ENCODE peak calls at places on chromosomes 1 and 21, in seven cellular contexts. Y, I, S, R, B, Z and G are unnamed samples.

GRCh38 chr21:42047821-42048613 is 23.1 kb upstream of the UMODL1 start:
- DNase-seq in Z (no peak), R (peak; percentile 98), B (no peak), Y (peak; percentile 94), S (peak; percentile 95), I (no peak), G (peak; percentile 97)

GRCh38 chr21:45973475-45974072 is 8.0 kb upstream of the COL6A1 start:
- DNase-seq in Z (peak; percentile 49), Y (peak; percentile 90), B (peak; percentile 76), I (no peak), R (peak; percentile 90), S (no peak), G (peak; percentile 68)

GRCh38 chr1:241406421-241406820 is 49.4 kb upstream of the RGS7 start:
- DNase-seq in R (no peak), Z (no peak), S (no peak), Y (no peak), I (no peak), B (no peak), G (no peak)

GRCh38 chr1:157734328-157734727 is 33.8 kb upstream of the FCRL3 start:
- DNase-seq in Z (no peak), S (no peak), B (no peak), I (no peak), Y (no peak), R (no peak), G (no peak)

GRCh38 chr1:115282825-115283224 is 55.2 kb downstream of the NGF start:
- DNase-seq in Y (no peak), I (no peak), B (peak; percentile 19), R (peak; percentile 24), Z (no peak), S (no peak), G (peak; percentile 76)

GRCh38 chr1:12177999-12178441 is 11.2 kb downstream of the TNFRSF1B start:
- DNase-seq in Z (peak; percentile 23), Y (peak; percentile 91), I (no peak), R (peak; percentile 73), B (peak; percentile 64), S (peak; percentile 66), G (peak; percentile 78)

GRCh38 chr1:36775716-36776115 is 258.6 kb downstream of the GRIK3 start:
- DNase-seq in Y (no peak), B (no peak), I (no peak), S (no peak), R (no peak), Z (no peak), G (no peak)

GRCh38 chr1:111821121-111821745 is 65.5 kb downstream of the DDX20 start:
- DNase-seq in Y (no peak), Z (no peak), S (no peak), I (no peak), B (no peak), R (no peak), G (no peak)

GRCh38 chr1:51675177-51675780 is 58.4 kb downstream of the OSBPL9 start:
- DNase-seq in I (no peak), Z (no peak), S (no peak), R (no peak), B (no peak), Y (peak; percentile 39), G (no peak)

GRCh38 chr1:109618614-109619404 is 607 bp downstream of the GNAT2 start:
- DNase-seq in Y (no peak), S (no peak), I (no peak), R (no peak), Z (no peak), B (no peak), G (no peak)

GRCh38 chr1:61496501-61496900 is 228.4 kb downstream of the TM2D1 start:
- DNase-seq in Y (peak; percentile 46), R (no peak), Z (peak; percentile 59), B (no peak), I (no peak), S (peak; percentile 50), G (no peak)

GRCh38 chr1:1799716-1800115 is 21.4 kb upstream of the NADK start:
- DNase-seq in Z (no peak), S (no peak), Y (no peak), R (no peak), I (no peak), B (no peak), G (no peak)

GRCh38 chr1:1793481-1794244 is 15.4 kb upstream of the NADK start:
- DNase-seq in I (no peak), Y (no peak), S (no peak), Z (no peak), R (no peak), B (no peak), G (no peak)

GRCh38 chr1:1797731-1798341 is 19.6 kb upstream of the NADK start:
- DNase-seq in B (no peak), I (no peak), Y (no peak), R (no peak), Z (no peak), S (no peak), G (no peak)

GRCh38 chr1:1794999-1795398 is 16.7 kb upstream of the NADK start:
- DNase-seq in Z (no peak), I (no peak), R (no peak), Y (no peak), S (no peak), B (no peak), G (no peak)

DNA sequence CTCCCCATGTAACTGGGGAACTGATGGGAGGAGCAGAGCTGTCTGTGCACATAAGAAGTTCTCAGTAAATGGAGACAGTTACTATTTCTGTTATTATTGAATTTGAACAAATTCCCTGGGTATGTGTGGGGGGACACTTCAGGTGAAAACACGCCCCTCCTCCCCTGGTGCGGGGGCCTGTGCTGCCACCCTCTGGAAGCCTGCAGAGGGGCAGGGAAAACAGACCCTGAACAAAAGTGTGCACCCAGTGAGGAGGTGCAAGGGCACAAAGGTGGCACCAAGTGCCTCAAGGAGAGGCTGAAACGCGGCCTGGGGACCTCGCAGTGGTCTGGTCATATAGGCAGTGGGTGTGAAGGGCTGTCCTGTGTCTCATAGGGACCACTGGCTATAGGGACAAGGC is 18.2 kb upstream of the NADK start:
- DNase-seq in B (no peak), I (no peak), Y (no peak), Z (no peak), S (no peak), R (no peak), G (no peak)
- TF ChIP-seq CTCF in B (no peak), I (peak; percentile 27), Y (peak; percentile 34), Z (no peak), S (peak; percentile 29), R (peak; percentile 39), G (no peak)

GRCh38 chr1:165945911-165946310 is 118.5 kb downstream of the UCK2 start:
- DNase-seq in I (peak; percentile 19), R (no peak), B (no peak), Y (no peak), S (no peak), Z (no peak), G (no peak)

GRCh38 chr1:165938844-165939243 is 111.4 kb downstream of the UCK2 start:
- DNase-seq in Z (no peak), S (no peak), Y (no peak), B (no peak), R (no peak), I (no peak), G (no peak)

GRCh38 chr1:165942062-165942461 is 114.6 kb downstream of the UCK2 start:
- DNase-seq in I (peak; percentile 34), Z (no peak), B (no peak), Y (no peak), R (no peak), S (no peak), G (no peak)

GRCh38 chr1:165941531-165941930 is 114.1 kb downstream of the UCK2 start:
- DNase-seq in Y (no peak), I (no peak), Z (no peak), R (no peak), B (no peak), S (no peak), G (no peak)

DNA sequence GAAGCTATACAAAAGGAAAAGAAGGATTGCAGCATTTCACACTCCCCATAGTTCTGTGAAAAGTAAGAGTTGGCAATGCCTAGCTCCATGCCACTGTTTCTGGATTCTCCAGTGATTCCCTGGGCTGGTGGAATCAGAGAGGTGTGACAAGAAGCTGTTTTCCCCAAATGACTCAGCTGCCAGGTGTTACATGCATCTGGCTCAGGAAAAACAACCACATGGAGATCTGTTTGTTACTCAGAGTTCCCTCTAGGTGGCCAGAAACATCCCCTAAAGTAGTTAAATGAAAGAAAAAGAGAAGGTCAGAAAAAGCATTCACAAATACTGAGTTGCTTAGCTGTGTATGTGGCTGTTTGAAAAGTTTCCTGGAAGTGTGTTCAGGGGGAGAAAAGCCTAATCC is 115.8 kb downstream of the UCK2 start:
- DNase-seq in Z (peak; percentile 28), Y (peak; percentile 11), I (peak; percentile 1), S (no peak), B (no peak), R (no peak), G (no peak)
- TF ChIP-seq CTCF in Z (no peak), Y (no peak), I (no peak), S (no peak), B (no peak), R (no peak), G (no peak)

GRCh38 chr1:16925635-16926490 is 4.1 kb downstream of the CROCC start:
- DNase-seq in R (no peak), I (no peak), B (no peak), Z (peak; percentile 90), S (no peak), Y (no peak), G (no peak)

GRCh38 chr1:16922466-16922865 is 735 bp downstream of the CROCC start:
- DNase-seq in Z (no peak), S (no peak), Y (no peak), R (no peak), I (no peak), B (no peak), G (no peak)

GRCh38 chr1:16922885-16923431 is 1.2 kb downstream of the CROCC start:
- DNase-seq in B (no peak), R (no peak), I (no peak), Z (no peak), Y (no peak), S (no peak), G (no peak)

GRCh38 chr1:16924919-16925477 is 3.3 kb downstream of the CROCC start:
- DNase-seq in Z (no peak), B (no peak), R (no peak), Y (no peak), S (no peak), I (no peak), G (no peak)

GRCh38 chr1:16924216-16924918 is 2.6 kb downstream of the CROCC start:
- DNase-seq in B (no peak), Y (no peak), R (no peak), Z (no peak), S (no peak), I (no peak), G (no peak)
- TF ChIP-seq CTCF in B (no peak), Y (no peak), R (no peak), Z (no peak), S (no peak), I (no peak), G (no peak)

GRCh38 chr1:234611153-234611798 is 1.3 kb upstream of the IRF2BP2 start:
- DNase-seq in Z (peak; percentile 96), Y (peak; percentile 91), B (no peak), I (no peak), R (peak; percentile 94), S (no peak), G (no peak)
- TF ChIP-seq CTCF in Z (no peak), Y (no peak), B (no peak), I (peak; percentile 40), R (peak; percentile 12), S (no peak), G (no peak)